ENCODE peak calls at places on chromosomes 3 and 15, in seven cellular contexts. V is HEK293T; Y is stimulated activated CD4-positive, alpha-beta T cell treated with anti-CD3 and anti-CD28 coated beads, Interleukin-2, amount 100 ng/mL, for 48 hours; B is pancreas; G is heart right ventricle; H is GM12865; I is ELR. S is an unnamed sample.

GRCh38 chr3:159764211-159765024 is 224.2 kb upstream of the IL12A start:
- DNase-seq in B (peak), H (peak), G (peak), I (no peak), Y (no peak), V (peak), S (peak)

GRCh38 chr15:76155742-76156141 is 96.0 kb downstream of the TMEM266 start:
- DNase-seq in I (peak), V (no peak), G (no peak), Y (no peak), H (no peak), B (no peak), S (no peak)

GRCh38 chr3:108090066-108090700 is 648 bp downstream of the CD47 start:
- DNase-seq in H (peak), G (peak), Y (peak), I (peak), V (no peak), B (peak), S (peak)

GRCh38 chr3:169390741-169391300 is 272.7 kb downstream of the MECOM start:
- DNase-seq in Y (no peak), V (no peak), B (no peak), I (no peak), G (no peak), H (no peak), S (no peak)

GRCh38 chr3:49171119-49171774 is at the start of gene KLHDC8B:
- DNase-seq in I (peak), B (peak), Y (peak), H (peak), V (peak), G (peak), S (peak)

GRCh38 chr3:119664370-119664769 is 4.0 kb upstream of the POPDC2 start:
- DNase-seq in H (no peak), V (no peak), B (no peak), Y (no peak), G (no peak), I (peak), S (no peak)

GRCh38 chr3:133575121-133575520 is 1.6 kb downstream of the CDV3 start:
- DNase-seq in B (no peak), G (no peak), H (peak), I (no peak), V (no peak), Y (no peak), S (no peak)

GRCh38 chr15:45884755-45885445 is 250.1 kb downstream of the SQOR start:
- DNase-seq in Y (no peak), I (no peak), V (no peak), G (no peak), H (no peak), B (peak), S (no peak)

GRCh38 chr3:105513042-105513441 is 146.3 kb downstream of the ALCAM start:
- DNase-seq in H (no peak), Y (no peak), B (no peak), I (peak), V (no peak), G (no peak), S (no peak)

GRCh38 chr15:97745481-97746071 is 214.9 kb upstream of the ARRDC4 start:
- DNase-seq in B (no peak), I (peak), Y (peak), G (peak), V (peak), H (peak), S (no peak)

GRCh38 chr3:125644036-125645025 is 49.0 kb upstream of the OSBPL11 start:
- DNase-seq in H (no peak), I (no peak), Y (no peak), G (peak), V (no peak), B (no peak), S (peak)

GRCh38 chr3:197541756-197542539 is 13.8 kb downstream of the BDH1 start:
- DNase-seq in B (no peak), V (no peak), G (peak), I (peak), Y (no peak), H (no peak), S (peak)

GRCh38 chr3:134018850-134019249 is 10.9 kb downstream of the SLCO2A1 start:
- DNase-seq in V (no peak), Y (no peak), I (no peak), G (no peak), H (no peak), B (no peak), S (no peak)

GRCh38 chr3:47984089-47984759 is 32.0 kb downstream of the MAP4 start:
- DNase-seq in I (peak), H (no peak), V (no peak), G (no peak), B (no peak), Y (no peak), S (no peak)

GRCh38 chr3:183134844-183135243 is 27.7 kb downstream of the LAMP3 start:
- DNase-seq in G (no peak), Y (no peak), H (no peak), V (no peak), B (no peak), I (no peak), S (no peak)

GRCh38 chr3:149042766-149043386 is 43.5 kb downstream of the HLTF start:
- DNase-seq in I (peak), Y (no peak), G (no peak), B (no peak), H (peak), V (no peak), S (no peak)

GRCh38 chr3:121436074-121436473 is 109.7 kb downstream of the POLQ start:
- DNase-seq in V (no peak), G (no peak), I (no peak), B (no peak), H (no peak), Y (no peak), S (no peak)

GRCh38 chr3:57864853-57865252 is 108.7 kb downstream of the SLMAP start:
- DNase-seq in H (no peak), I (peak), Y (no peak), V (no peak), B (no peak), G (no peak), S (no peak)

GRCh38 chr15:69074843-69075224 is 60.3 kb downstream of the NOX5 start:
- DNase-seq in B (no peak), G (no peak), I (no peak), H (no peak), Y (no peak), V (peak), S (no peak)

GRCh38 chr3:197430961-197431910 is 124.5 kb downstream of the BDH1 start:
- DNase-seq in G (no peak), Y (no peak), H (no peak), V (no peak), I (peak), B (no peak), S (no peak)

GRCh38 chr3:194536883-194537637 is 50.3 kb upstream of the ATP13A3 start:
- DNase-seq in V (no peak), G (no peak), B (peak), H (no peak), I (peak), Y (no peak), S (peak)

GRCh38 chr3:133949438-133949837 is 53.8 kb upstream of the RAB6B start:
- DNase-seq in G (peak), I (no peak), B (no peak), H (no peak), V (no peak), Y (no peak), S (no peak)

GRCh38 chr15:91271565-91272153 is 171.6 kb downstream of the SV2B start:
- DNase-seq in H (peak), V (peak), Y (peak), I (peak), G (peak), B (peak), S (no peak)

GRCh38 chr3:52080830-52081719 is 24.7 kb upstream of the DUSP7 start:
- DNase-seq in V (no peak), I (no peak), G (no peak), Y (no peak), H (no peak), B (peak), S (no peak)

GRCh38 chr3:117998071-117998470 is 1036.6 kb downstream of the IGSF11 start:
- DNase-seq in I (peak), B (no peak), H (no peak), V (no peak), Y (no peak), G (no peak), S (no peak)

GRCh38 chr3:182331356-182331755 is 461.9 kb upstream of the ATP11B start:
- DNase-seq in G (no peak), Y (no peak), V (no peak), H (no peak), B (no peak), I (no peak), S (no peak)

GRCh38 chr15:90513448-90513847 is 16.3 kb upstream of the CRTC3 start:
- DNase-seq in Y (no peak), G (no peak), I (no peak), B (no peak), V (no peak), H (no peak), S (no peak)

GRCh38 chr3:141275973-141276372 is 44.3 kb downstream of the PXYLP1 start:
- DNase-seq in G (no peak), H (no peak), B (no peak), V (no peak), I (peak), Y (no peak), S (no peak)

GRCh38 chr15:68781766-68782588 is 38.7 kb downstream of the ANP32A start:
- DNase-seq in I (no peak), G (peak), V (no peak), H (no peak), B (no peak), Y (no peak), S (peak)

S was measured in right lobe of liver.